ENCODE peak calls at places on chromosomes 2 and 18, in seven cellular contexts. X, M, C, E, U, S and L are unnamed samples.

GRCh38 chr18:49155410-49155809 is 204.6 kb upstream of the SMAD7 start:
- DNase-seq in U (no peak), X (no peak), E (no peak), S (no peak), M (no peak), C (no peak), L (no peak)

GRCh38 chr2:120520929-120521912 is 175.3 kb downstream of the INHBB start:
- DNase-seq in E (no peak), U (peak; percentile 90), X (peak; percentile 82), S (peak; percentile 26), M (peak; percentile 57), C (peak; percentile 33), L (no peak)

GRCh38 chr2:174153757-174154680 is 94.3 kb downstream of the OLA1 start:
- DNase-seq in U (no peak), S (peak; percentile 85), M (peak; percentile 81), E (no peak), X (no peak), C (no peak), L (no peak)

GRCh38 chr2:147311058-147311429 is 533.8 kb upstream of the ACVR2A start:
- DNase-seq in U (no peak), E (no peak), X (no peak), C (no peak), S (no peak), M (no peak), L (no peak)

GRCh38 chr2:44429034-44429433 is 67.3 kb downstream of the CAMKMT start:
- DNase-seq in U (no peak), X (no peak), M (peak; percentile 2), S (peak; percentile 54), C (no peak), E (no peak), L (no peak)

GRCh38 chr2:16461672-16462071 is 204.0 kb downstream of the CYRIA start:
- DNase-seq in X (no peak), E (no peak), C (peak; percentile 6), M (no peak), U (peak; percentile 54), S (no peak), L (no peak)

GRCh38 chr18:45761512-45762114 is 37.6 kb downstream of the SLC14A1 start:
- DNase-seq in C (no peak), M (no peak), U (no peak), E (no peak), S (no peak), X (no peak), L (no peak)

GRCh38 chr18:36321636-36322407 is 24.3 kb downstream of the FHOD3 start:
- DNase-seq in S (peak; percentile 23), U (peak; percentile 39), C (no peak), E (no peak), X (no peak), M (peak; percentile 26), L (no peak)

GRCh38 chr2:101577173-101577572 is 102.3 kb upstream of the RFX8 start:
- DNase-seq in X (no peak), S (peak; percentile 46), E (no peak), M (peak; percentile 7), C (no peak), U (no peak), L (no peak)

GRCh38 chr2:231211461-231211860 is 13.0 kb downstream of the ARMC9 start:
- DNase-seq in C (no peak), U (no peak), S (no peak), X (no peak), M (no peak), E (no peak), L (no peak)

GRCh38 chr18:10419420-10420103 is 34.9 kb upstream of the APCDD1 start:
- DNase-seq in S (peak; percentile 66), X (no peak), M (peak; percentile 52), E (no peak), U (no peak), C (no peak), L (no peak)

GRCh38 chr18:34929336-34929780 is 111.9 kb upstream of the MAPRE2 start:
- DNase-seq in C (no peak), U (no peak), M (peak; percentile 66), E (no peak), S (peak; percentile 91), X (no peak), L (no peak)

GRCh38 chr2:152694161-152694661 is 23.1 kb downstream of the PRPF40A start:
- DNase-seq in C (no peak), X (no peak), M (peak; percentile 62), E (peak; percentile 14), S (peak; percentile 82), U (no peak), L (no peak)

GRCh38 chr2:230346921-230347533 is 20.0 kb downstream of the SP140L start:
- DNase-seq in C (no peak), S (peak; percentile 8), U (no peak), E (no peak), X (no peak), M (peak; percentile 10), L (no peak)

GRCh38 chr2:229675569-229675968 is 38.8 kb downstream of the DNER start:
- DNase-seq in E (no peak), S (no peak), M (no peak), U (no peak), C (no peak), X (no peak), L (no peak)

GRCh38 chr2:31233216-31233615 is 736 bp upstream of the EHD3 start:
- DNase-seq in S (no peak), C (no peak), U (peak; percentile 29), M (peak; percentile 57), E (no peak), X (no peak), L (no peak)

GRCh38 chr2:150482667-150483260 is 4.7 kb downstream of the RND3 start:
- DNase-seq in X (no peak), M (no peak), S (peak; percentile 18), E (no peak), C (no peak), U (no peak), L (no peak)

GRCh38 chr2:215397632-215398341 is 38.1 kb downstream of the FN1 start:
- DNase-seq in E (no peak), C (peak; percentile 23), X (no peak), M (peak; percentile 60), S (peak; percentile 53), U (no peak), L (no peak)

GRCh38 chr2:105400138-105400540 is 1.3 kb upstream of the FHL2 start:
- DNase-seq in S (no peak), E (no peak), X (no peak), U (no peak), C (no peak), M (no peak), L (no peak)

GRCh38 chr2:203533696-203534471 is 1.2 kb downstream of the RAPH1 start:
- DNase-seq in M (peak; percentile 71), X (no peak), C (peak; percentile 17), S (peak; percentile 78), E (peak; percentile 48), U (peak; percentile 54), L (no peak)

GRCh38 chr2:239303711-239304532 is 96.9 kb downstream of the HDAC4 start:
- DNase-seq in X (peak; percentile 71), E (no peak), M (no peak), S (no peak), U (peak; percentile 45), C (no peak), L (peak; percentile 53)

GRCh38 chr2:236177604-236177966 is 9.4 kb upstream of the GBX2 start:
- DNase-seq in E (no peak), X (peak; percentile 81), U (peak; percentile 93), C (peak; percentile 62), M (peak; percentile 75), S (peak; percentile 16), L (no peak)

GRCh38 chr2:213086050-213086449 is 65.4 kb downstream of the IKZF2 start:
- DNase-seq in X (no peak), E (no peak), U (no peak), S (peak; percentile 10), C (no peak), M (no peak), L (no peak)

GRCh38 chr2:173652311-173652710 is 297.6 kb downstream of the CDCA7 start:
- DNase-seq in U (no peak), E (no peak), X (no peak), M (peak; percentile 91), S (peak; percentile 93), C (no peak), L (no peak)

GRCh38 chr2:133130548-133131246 is 437.6 kb downstream of the NCKAP5 start:
- DNase-seq in S (peak; percentile 79), C (no peak), E (no peak), U (no peak), M (peak; percentile 29), X (no peak), L (no peak)

GRCh38 chr18:8020133-8020846 is 453.2 kb downstream of the PTPRM start:
- DNase-seq in C (no peak), U (no peak), M (no peak), X (no peak), E (no peak), S (no peak), L (no peak)

GRCh38 chr2:207458582-207458981 is 71.2 kb upstream of the CREB1 start:
- DNase-seq in E (no peak), C (no peak), S (no peak), M (no peak), U (no peak), X (no peak), L (no peak)
- H3K4me1 ChIP-seq in E (no peaks in the 10 kb centered on the region), C (no peaks in the 10 kb centered on the region), S (no peaks in the 10 kb centered on the region), M (peaks cover 7% of the 10 kb centered on the region), U (peaks cover 5% of the 10 kb centered on the region), X (no peaks in the 10 kb centered on the region), L (no peaks in the 10 kb centered on the region)

GRCh38 chr2:85433511-85434089 is 15.1 kb downstream of the SH2D6 start:
- DNase-seq in U (peak; percentile 73), M (peak; percentile 95), X (peak; percentile 83), S (peak; percentile 96), E (no peak), C (no peak), L (peak; percentile 88)

GRCh38 chr2:85430780-85431601 is 12.5 kb downstream of the SH2D6 start:
- DNase-seq in C (no peak), X (no peak), S (no peak), E (no peak), M (no peak), U (peak; percentile 96), L (peak; percentile 65)

GRCh38 chr2:85429213-85429923 is 10.9 kb downstream of the SH2D6 start:
- DNase-seq in M (no peak), C (no peak), X (no peak), S (no peak), U (no peak), E (no peak), L (no peak)

GRCh38 chr2:85429924-85430289 is 11.4 kb downstream of the SH2D6 start:
- DNase-seq in E (no peak), U (no peak), S (no peak), X (no peak), C (no peak), M (no peak), L (no peak)

GRCh38 chr2:85431787-85432186 is 13.3 kb downstream of the SH2D6 start:
- DNase-seq in S (no peak), X (no peak), E (no peak), M (no peak), C (no peak), U (no peak), L (peak; percentile 62)
- H3K4me1 ChIP-seq in S (peaks cover 18% of the 10 kb centered on the region), X (no peaks in the 10 kb centered on the region), E (no peaks in the 10 kb centered on the region), M (no peaks in the 10 kb centered on the region), C (peaks cover 3% of the 10 kb centered on the region), U (peaks cover 5% of the 10 kb centered on the region), L (peaks cover 10% of the 10 kb centered on the region)

GRCh38 chr2:95327861-95328260 is 30.7 kb downstream of the KCNIP3 start:
- DNase-seq in U (no peak), E (no peak), M (no peak), C (no peak), S (no peak), X (no peak), L (no peak)
- H3K4me1 ChIP-seq in U (no peaks in the 10 kb centered on the region), E (no peaks in the 10 kb centered on the region), M (no peaks in the 10 kb centered on the region), C (peaks cover 3% of the 10 kb centered on the region), S (peaks cover 3% of the 10 kb centered on the region), X (no peaks in the 10 kb centered on the region), L (no peaks in the 10 kb centered on the region)

GRCh38 chr2:9211496-9211895 is 4.9 kb downstream of the ASAP2 start:
- DNase-seq in E (no peak), C (no peak), S (no peak), M (peak; percentile 57), X (no peak), U (no peak), L (no peak)
- H3K4me1 ChIP-seq in E (peaks cover 5% of the 10 kb centered on the region), C (no peaks in the 10 kb centered on the region), S (peaks cover 15% of the 10 kb centered on the region), M (peaks cover 48% of the 10 kb centered on the region), X (peaks cover 14% of the 10 kb centered on the region), U (peaks cover 7% of the 10 kb centered on the region), L (peaks cover 46% of the 10 kb centered on the region)